ENCODE peak calls at places on chromosomes 11 and 22, in ten cellular contexts. W is KG1; G is Right ventricle myocardium superior; D is AG09319; N is CD8-positive, alpha-beta T cell; B is cardiac septum; X is thoracic aorta; R is SK-N-DZ; P is DMS153; S is NAMALWA. Q is an unnamed sample.

GRCh38 chr22:24247011-24247507 is 2.2 kb upstream of the GGT5 start:
- DNase-seq in P (no peak), X (no peak), W (no peak), G (no peak), S (no peak), N (no peak), R (no peak), D (no peak), B (no peak), Q (peak)

GRCh38 chr22:27632451-27633295 is 168.9 kb downstream of the MN1 start:
- DNase-seq in D (no peak), R (peak), B (peak), X (no peak), W (no peak), N (no peak), P (no peak), S (no peak), G (peak), Q (no peak)

GRCh38 chr11:67382481-67383136 is 9.2 kb upstream of the RAD9A start:
- DNase-seq in P (peak), B (peak), S (peak), D (no peak), N (peak), R (peak), G (peak), W (peak), X (no peak), Q (peak)

GRCh38 chr11:104001474-104001873 is 35.0 kb upstream of the DDI1 start:
- DNase-seq in R (no peak), G (no peak), X (no peak), W (no peak), S (no peak), D (no peak), B (no peak), N (no peak), P (no peak), Q (no peak)

GRCh38 chr11:330694-331314 is 10.1 kb upstream of the IFITM3 start:
- DNase-seq in G (no peak), R (no peak), S (peak), N (no peak), B (peak), X (no peak), P (no peak), D (no peak), W (no peak), Q (no peak)

GRCh38 chr11:61004037-61004641 is 32.7 kb downstream of the CD6 start:
- DNase-seq in W (peak), P (no peak), R (no peak), N (peak), S (no peak), G (peak), B (no peak), D (no peak), X (no peak), Q (no peak)

GRCh38 chr11:87038235-87038960 is 664 bp downstream of the TMEM135 start:
- DNase-seq in D (no peak), G (no peak), R (peak), N (no peak), W (no peak), B (no peak), X (no peak), S (peak), P (no peak), Q (peak)

GRCh38 chr11:122354029-122354697 is 238.1 kb upstream of the BLID start:
- DNase-seq in D (no peak), S (no peak), G (no peak), R (no peak), B (no peak), P (no peak), W (no peak), N (no peak), X (no peak), Q (no peak)

GRCh38 chr11:102883132-102883531 is 8.3 kb upstream of the MMP12 start:
- DNase-seq in X (no peak), W (no peak), P (no peak), R (no peak), G (no peak), D (no peak), S (no peak), B (no peak), N (no peak), Q (no peak)

GRCh38 chr22:36238348-36239149 is 778 bp downstream of the APOL2 start:
- DNase-seq in P (no peak), S (peak), D (no peak), W (no peak), B (no peak), G (no peak), X (no peak), R (no peak), N (no peak), Q (no peak)

GRCh38 chr11:113147249-113147648 is 167.1 kb upstream of the TTC12 start:
- DNase-seq in S (no peak), X (no peak), P (no peak), W (no peak), R (peak), B (no peak), G (no peak), N (no peak), D (no peak), Q (peak)

GRCh38 chr11:59188954-59189353 is 17.0 kb downstream of the DTX4 start:
- DNase-seq in D (no peak), W (no peak), X (no peak), R (no peak), P (no peak), G (no peak), S (no peak), B (no peak), N (no peak), Q (no peak)

GRCh38 chr22:37681556-37682049 is 4.5 kb upstream of the NOL12 start:
- DNase-seq in X (no peak), P (peak), S (peak), N (peak), W (peak), B (no peak), R (peak), D (no peak), G (peak), Q (peak)

Q was measured in NCI-H82.